ENCODE peak calls at places on chromosomes 4 and X, in eight cellular contexts. U, P, C, F, K, V, Y and O are unnamed samples. For H3K9me3, the result is how much of the 10 kb centered on the place peaks cover.

GRCh38 chr4:40918330-40918729 is 168.6 kb downstream of the NSUN7 start:
- DNase-seq in P (peak), F (peak), Y (no peak), U (peak), V (peak), K (no peak), C (peak), O (peak)

GRCh38 chr4:183825346-183825745 is 79.8 kb upstream of the STOX2 start:
- DNase-seq in P (no peak), F (no peak), Y (no peak), V (no peak), C (no peak), K (no peak), U (no peak), O (no peak)

GRCh38 chrX:44035576-44035975 is 62.4 kb upstream of the NDP start:
- DNase-seq in P (peak), C (no peak), K (no peak), V (no peak), F (no peak), U (no peak), Y (no peak), O (no peak)

GRCh38 chr4:38837849-38838248 is 18.8 kb downstream of the TLR6 start:
- DNase-seq in Y (no peak), K (no peak), U (peak), P (peak), C (no peak), F (no peak), V (no peak), O (no peak)

GRCh38 chrX:51608766-51609165 is 9.9 kb downstream of the CENPVL3 start:
- DNase-seq in F (no peak), U (no peak), K (no peak), Y (no peak), C (no peak), P (peak), V (no peak), O (no peak)

GRCh38 chr4:93684571-93684970 is 144.0 kb upstream of the ATOH1 start:
- DNase-seq in F (no peak), Y (no peak), P (no peak), K (no peak), C (no peak), V (no peak), U (no peak), O (no peak)

GRCh38 chr4:48767055-48767454 is 13.0 kb downstream of the FRYL start:
- DNase-seq in C (no peak), F (no peak), K (no peak), V (no peak), U (no peak), Y (no peak), P (no peak), O (no peak)

GRCh38 chrX:115460565-115460888 is 100.4 kb upstream of the PLS3 start:
- DNase-seq in Y (no peak), V (no peak), K (no peak), C (no peak), U (peak), P (peak), F (no peak), O (no peak)

GRCh38 chrX:74133156-74133796 is 170.7 kb upstream of the ZCCHC13 start:
- DNase-seq in P (peak), V (no peak), U (peak), K (peak), Y (peak), F (peak), C (no peak), O (peak)

GRCh38 chrX:30787012-30787411 is 102.0 kb downstream of the TAB3 start:
- DNase-seq in F (no peak), C (no peak), V (peak), Y (no peak), P (no peak), K (no peak), U (no peak), O (no peak)

GRCh38 chr4:130608121-130608520 is 1512.2 kb downstream of the C4orf33 start:
- DNase-seq in F (no peak), P (no peak), Y (peak), V (no peak), C (no peak), K (no peak), U (no peak), O (no peak)

GRCh38 chr4:90137545-90137944 is 10.4 kb downstream of the CCSER1 start:
- DNase-seq in V (no peak), Y (no peak), K (no peak), F (no peak), U (peak), C (no peak), P (no peak), O (no peak)

GRCh38 chr4:8176547-8177399 is 18.2 kb upstream of the ABLIM2 start:
- DNase-seq in C (no peak), U (peak), F (no peak), V (peak), K (peak), P (peak), Y (peak), O (no peak)

GRCh38 chrX:1507511-1508463 is 29.2 kb downstream of the P2RY8 start:
- DNase-seq in P (no peak), V (no peak), Y (no peak), K (no peak), C (no peak), F (no peak), U (no peak), O (no peak)

GRCh38 chr4:8697826-8698225 is 105.3 kb downstream of the CPZ start:
- DNase-seq in K (no peak), F (no peak), Y (no peak), V (peak), U (no peak), C (no peak), P (no peak), O (no peak)

GRCh38 chr4:28354874-28355273 is 1494.2 kb downstream of the STIM2 start:
- DNase-seq in P (no peak), V (no peak), K (no peak), C (no peak), F (no peak), Y (no peak), U (no peak), O (no peak)

GRCh38 chr4:133151301-133151680 is 2.2 kb downstream of the PCDH10 start:
- DNase-seq in P (peak), K (no peak), Y (no peak), V (no peak), C (no peak), U (peak), F (no peak), O (no peak)
- H3K9me3 ChIP-seq in P (under half), K (under half), Y (under half), V (under half), C (under half), U (under half), F (under half), O (under half)

GRCh38 chr4:83108101-83108861 is 6.2 kb downstream of the PLAC8 start:
- DNase-seq in F (no peak), P (no peak), V (no peak), C (no peak), K (no peak), Y (no peak), U (no peak), O (no peak)
- H3K4me3 ChIP-seq in F (no peak), P (no peak), V (no peak), C (no peak), K (peak), Y (no peak), U (no peak), O (no peak)

DNA sequence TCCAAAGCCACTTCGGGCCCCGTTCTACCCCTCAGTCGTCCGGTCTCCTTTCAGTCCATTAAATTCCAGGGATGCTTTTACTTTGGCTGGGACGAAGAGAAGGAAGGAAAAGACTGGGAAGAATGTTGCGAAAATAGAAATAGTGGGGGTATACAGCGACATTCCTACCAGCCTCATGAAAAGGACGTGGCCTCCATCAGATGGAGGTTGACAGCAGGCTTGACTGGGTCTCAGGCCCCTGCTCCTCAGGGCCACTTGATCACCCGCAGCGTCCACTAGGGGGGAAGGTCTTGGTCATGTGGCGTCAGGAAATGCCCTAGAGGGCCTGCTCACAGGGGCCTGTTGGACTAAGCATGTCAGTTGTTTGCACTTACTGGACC is 671 bp upstream of the ANKRD50 start:
- DNase-seq in C (peak), U (peak), F (peak), Y (peak), V (peak), P (peak), K (no peak), O (peak)
- TF ChIP-seq CTCF in C (peak), U (peak), F (peak), Y (peak), V (peak), P (peak), K (peak), O (peak)

GRCh38 chr4:3077796-3078195 is 3.3 kb downstream of the HTT start:
- DNase-seq in F (no peak), P (no peak), U (no peak), V (no peak), Y (no peak), C (no peak), K (no peak), O (no peak)
- H3K9me3 ChIP-seq in F (under half), P (under half), U (under half), V (under half), Y (under half), C (under half), K (under half), O (under half)

GRCh38 chr4:123158576-123158975 is 236.2 kb upstream of the NUDT6 start:
- DNase-seq in V (no peak), F (no peak), C (no peak), K (no peak), P (no peak), U (peak), Y (no peak), O (no peak)
- H3K4me3 ChIP-seq in V (no peak), F (no peak), C (no peak), K (no peak), P (no peak), U (no peak), Y (no peak), O (no peak)

GRCh38 chr4:88938138-88938537 is 118.8 kb downstream of the FAM13A start:
- DNase-seq in K (no peak), P (peak), V (no peak), U (peak), C (no peak), Y (no peak), F (no peak), O (peak)
- TF ChIP-seq CTCF in K (no peak), P (no peak), V (no peak), U (no peak), C (no peak), Y (no peak), F (no peak), O (no peak)